ENCODE peak calls at places on chromosomes 16 and 17, in nine cellular contexts. C is tibial nerve, A is IMR-90, M is esophagus squamous epithelium, P is uterus, Z is adrenal gland, X is HCT116, L is right lobe of liver, T is ovary. N is an unnamed sample.

GRCh38 chr16:67164599-67165061 is at the start of gene HSF4:
- DNase-seq in L (peak; percentile 77), Z (peak; percentile 60), M (no peak), A (no peak), T (peak; percentile 75), X (no peak), C (peak; percentile 31), P (no peak), N (no peak)

GRCh38 chr17:72471296-72471695 is 350.5 kb downstream of the SOX9 start:
- DNase-seq in P (no peak), T (no peak), A (no peak), C (no peak), X (no peak), M (no peak), L (no peak), Z (no peak), N (peak; percentile 0)

GRCh38 chr17:33494156-33494555 is 201.1 kb upstream of the ASIC2 start:
- DNase-seq in X (no peak), M (no peak), A (no peak), L (no peak), Z (no peak), P (no peak), C (no peak), T (no peak), N (no peak)

GRCh38 chr16:89187337-89188063 is 12.8 kb downstream of the SLC22A31 start:
- DNase-seq in C (no peak), A (no peak), Z (no peak), X (no peak), P (no peak), M (no peak), T (no peak), L (peak; percentile 56), N (no peak)

GRCh38 chr16:11391576-11391975 is 46.3 kb downstream of the RMI2 start:
- DNase-seq in M (no peak), X (no peak), L (no peak), T (no peak), P (no peak), C (no peak), Z (no peak), A (no peak), N (no peak)

GRCh38 chr16:12901597-12902436 is at the start of gene SHISA9:
- DNase-seq in C (no peak), L (no peak), A (no peak), X (no peak), P (no peak), Z (no peak), T (no peak), M (no peak), N (no peak)

GRCh38 chr17:81967533-81968395 is 6.8 kb upstream of the NOTUM start:
- DNase-seq in X (peak; percentile 83), C (peak; percentile 53), T (peak; percentile 80), P (peak; percentile 56), Z (peak; percentile 93), M (no peak), A (peak; percentile 32), L (peak; percentile 93), N (peak; percentile 95)

GRCh38 chr17:3762922-3763776 is 37.8 kb downstream of the ITGAE start:
- DNase-seq in X (no peak), C (no peak), L (peak; percentile 11), Z (peak; percentile 11), A (no peak), T (no peak), M (no peak), P (no peak), N (no peak)

GRCh38 chr16:84334482-84334881 is 33.9 kb upstream of the ATP2C2 start:
- DNase-seq in T (no peak), M (no peak), L (no peak), P (no peak), Z (no peak), C (no peak), X (no peak), A (no peak), N (no peak)

GRCh38 chr17:14621826-14622621 is 321.1 kb downstream of the HS3ST3B1 start:
- DNase-seq in L (no peak), P (no peak), X (no peak), C (no peak), M (no peak), A (no peak), T (no peak), Z (no peak), N (no peak)

GRCh38 chr17:17414316-17414937 is 62.4 kb upstream of the MED9 start:
- DNase-seq in A (peak; percentile 80), C (peak; percentile 59), L (no peak), M (no peak), T (no peak), X (no peak), P (no peak), Z (peak; percentile 42), N (peak; percentile 53)

GRCh38 chr17:77390870-77391269 is 250.1 kb downstream of the SEC14L1 start:
- DNase-seq in L (no peak), T (no peak), X (no peak), A (no peak), P (no peak), Z (no peak), C (no peak), M (no peak), N (no peak)

GRCh38 chr17:77393867-77394539 is 253.2 kb downstream of the SEC14L1 start:
- DNase-seq in Z (no peak), L (no peak), A (no peak), P (no peak), C (no peak), T (no peak), X (no peak), M (no peak), N (no peak)

GRCh38 chr17:77393274-77393600 is 252.5 kb downstream of the SEC14L1 start:
- DNase-seq in P (no peak), M (no peak), T (no peak), C (no peak), A (no peak), Z (no peak), L (no peak), X (no peak), N (no peak)

GRCh38 chr17:77391668-77392375 is 251.1 kb downstream of the SEC14L1 start:
- DNase-seq in P (peak; percentile 75), M (no peak), Z (no peak), A (peak; percentile 99), L (no peak), X (no peak), T (peak; percentile 72), C (peak; percentile 81), N (peak; percentile 96)

GRCh38 chr17:77392376-77393273 is 251.9 kb downstream of the SEC14L1 start:
- DNase-seq in T (peak; percentile 80), X (no peak), M (no peak), C (no peak), Z (peak; percentile 86), P (peak; percentile 51), A (no peak), L (peak; percentile 95), N (no peak)
- TF ChIP-seq POLR2A in T (no peak), X (no peak), M (no peak), C (no peak), Z (no peak), P (no peak), A (no peak), L (no peak), N (no peak)

DNA sequence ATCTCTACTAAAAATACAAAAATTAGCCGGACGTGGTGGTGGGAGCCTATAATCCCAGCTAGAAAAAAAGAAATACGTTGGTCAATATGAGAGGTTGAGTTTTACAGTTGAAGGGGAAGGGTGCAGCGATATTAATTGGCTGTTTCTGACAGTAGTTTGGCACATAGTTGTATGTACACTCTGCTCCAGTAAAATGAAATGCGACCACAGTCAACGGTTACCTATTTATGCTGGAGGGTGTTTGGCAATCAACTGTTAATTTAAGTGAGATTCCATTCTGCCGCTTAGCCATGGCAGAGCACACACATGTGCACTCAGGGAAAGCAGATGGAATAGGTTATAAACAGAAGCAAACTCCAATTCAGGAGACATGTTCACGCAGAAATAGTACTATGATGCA is 9.3 kb upstream of the ZNF594 start:
- DNase-seq in M (no peak), C (no peak), L (no peak), T (no peak), Z (no peak), P (no peak), X (no peak), A (no peak), N (no peak)
- H3K4me3 ChIP-seq in M (no peak overlapping the region), C (no peak overlapping the region), L (no peak overlapping the region), T (no peak overlapping the region), Z (no peak overlapping the region), P (no peak overlapping the region), X (no peak overlapping the region), A (no peak overlapping the region), N (no peak overlapping the region)

DNA sequence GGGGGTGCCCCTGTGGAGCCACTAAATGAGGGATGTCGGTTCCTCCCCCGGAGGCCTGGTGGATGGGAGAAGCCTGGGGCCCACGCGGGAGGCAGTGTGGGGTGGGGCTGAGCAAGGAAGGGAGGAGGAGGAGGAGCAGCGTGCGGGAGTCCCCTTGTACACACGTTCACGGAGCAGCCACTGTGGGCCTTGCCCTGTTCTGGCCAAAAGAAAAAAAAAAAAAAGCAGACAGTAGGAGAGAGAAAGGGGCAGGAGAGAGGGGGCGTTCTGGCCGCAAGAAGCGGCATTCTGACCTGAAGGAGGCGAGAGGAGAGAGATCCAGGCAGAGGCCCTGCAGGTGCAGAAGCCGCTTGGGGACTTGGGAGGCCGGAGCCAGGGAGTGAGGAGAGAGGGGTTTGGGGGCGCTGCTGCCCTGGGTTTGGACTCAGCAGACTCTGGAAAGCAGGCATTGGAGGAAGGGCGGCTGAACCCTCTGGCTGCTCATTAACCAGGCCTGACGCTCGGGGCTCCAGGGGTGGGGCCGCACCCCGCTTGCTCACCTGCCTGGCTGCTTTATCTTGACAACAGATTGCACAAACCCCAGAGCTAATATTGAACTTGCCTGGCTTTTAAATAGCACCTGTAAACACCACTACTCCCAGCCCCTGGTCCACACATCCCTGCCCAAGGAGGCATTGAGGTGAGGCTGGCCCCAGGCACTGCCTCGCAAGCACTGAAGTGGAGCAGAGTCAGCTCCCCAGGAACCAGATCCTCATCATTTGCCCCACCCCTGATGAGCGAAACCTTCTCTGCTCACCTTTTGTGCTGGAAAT is 190.5 kb upstream of the GSE1 start:
- DNase-seq in A (no peak), C (no peak), X (no peak), P (peak; percentile 59), L (peak; percentile 94), T (peak; percentile 32), M (no peak), Z (no peak), N (no peak)
- TF ChIP-seq CTCF in A (no peak), C (no peak), X (no peak), P (no peak), L (no peak), T (no peak), M (no peak), Z (no peak), N (no peak)

DNA sequence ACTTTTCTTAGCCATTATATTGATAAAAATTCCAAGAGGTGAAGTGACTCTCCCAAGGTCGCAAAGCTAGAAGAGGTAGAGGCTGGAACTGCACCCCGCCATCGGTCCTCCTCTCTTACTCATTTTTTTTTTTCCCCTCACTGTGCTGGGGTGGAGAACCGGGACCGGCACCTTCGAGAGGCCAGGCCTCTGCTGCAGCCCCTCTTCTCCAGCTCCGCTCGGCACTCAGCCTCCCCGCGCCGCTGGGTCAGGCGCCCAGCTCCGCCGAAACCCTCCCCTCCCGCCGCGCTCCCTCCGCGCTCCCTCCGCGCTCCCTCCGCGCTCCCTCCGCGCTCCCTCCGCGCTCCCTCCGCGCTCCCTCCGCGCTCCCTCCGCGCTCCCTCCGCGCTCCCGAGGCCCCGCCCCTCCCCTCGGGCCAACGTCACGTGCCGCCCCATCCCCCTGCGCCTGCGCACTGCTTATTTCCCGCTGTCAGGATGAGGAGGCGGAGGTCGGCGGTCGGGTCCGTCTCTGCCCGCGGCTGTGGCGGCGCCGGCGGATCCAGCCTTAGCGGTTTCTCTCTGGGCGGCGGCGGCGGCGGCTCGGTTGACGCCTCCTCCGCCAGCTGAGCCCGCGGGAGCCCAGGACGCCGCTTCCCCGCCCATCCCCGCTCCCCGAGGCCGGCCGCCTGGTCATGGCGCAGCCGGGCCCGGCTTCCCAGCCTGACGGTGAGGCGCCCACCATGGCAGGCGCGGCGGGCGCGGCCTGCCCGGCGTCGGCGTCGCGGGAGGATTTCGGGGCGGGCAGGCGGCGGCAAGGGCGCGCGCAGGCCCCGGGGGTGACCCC is at the start of gene RABEP1:
- DNase-seq in A (peak; percentile 88), M (peak; percentile 52), Z (peak; percentile 93), T (peak; percentile 92), C (peak; percentile 85), L (peak; percentile 97), X (peak; percentile 64), P (peak; percentile 90), N (peak; percentile 83)
- TF ChIP-seq POLR2A in A (peak; percentile 83), M (peak; percentile 92), Z (peak; percentile 73), T (peak; percentile 81), C (peak; percentile 60), L (peak; percentile 89), X (peak; percentile 26), P (peak; percentile 69), N (no peak)